ENCODE peak calls at places on chromosomes 11 and 22, in five cellular contexts. I is cardiac muscle cell, V is tibial artery, N is right cardiac atrium, E is fibroblast of lung. R is an unnamed sample.

GRCh38 chr22:49763696-49764095 is 64.0 kb downstream of the BRD1 start:
- DNase-seq in I (no peak), V (no peak), N (peak; percentile 36), E (no peak), R (no peak)

GRCh38 chr11:107583629-107584195 is 7.2 kb upstream of the ELMOD1 start:
- DNase-seq in I (no peak), V (no peak), N (no peak), E (no peak), R (no peak)

GRCh38 chr11:69344570-69345145 is 50.7 kb downstream of the MYEOV start:
- DNase-seq in I (no peak), V (no peak), N (no peak), E (no peak), R (no peak)

GRCh38 chr22:29623553-29624169 is 20.2 kb downstream of the NF2 start:
- DNase-seq in I (no peak), V (no peak), N (no peak), E (no peak), R (peak; percentile 3)

GRCh38 chr11:70481625-70482528 is 83.5 kb downstream of the CTTN start:
- DNase-seq in I (peak; percentile 43), V (no peak), N (peak; percentile 66), E (peak; percentile 80), R (peak; percentile 83)

GRCh38 chr11:105109855-105110750 is 29.5 kb downstream of the CARD18 start:
- DNase-seq in I (peak; percentile 76), V (no peak), N (no peak), E (peak; percentile 53), R (peak; percentile 44)

GRCh38 chr11:45225277-45225676 is 60.9 kb downstream of the SYT13 start:
- DNase-seq in I (no peak), V (no peak), N (no peak), E (no peak), R (no peak)

GRCh38 chr11:67282876-67283371 is 6.2 kb upstream of the ANKRD13D start:
- DNase-seq in I (no peak), V (no peak), N (peak; percentile 49), E (no peak), R (no peak)

GRCh38 chr11:134164490-134165370 is 59.0 kb downstream of the NCAPD3 start:
- DNase-seq in I (no peak), V (no peak), N (no peak), E (no peak), R (no peak)

GRCh38 chr11:61384271-61385242 is 7.8 kb upstream of the TMEM216 start:
- DNase-seq in I (peak; percentile 68), V (no peak), N (no peak), E (peak; percentile 48), R (peak; percentile 95)

GRCh38 chr11:63906585-63906984 is 10.4 kb downstream of the RCOR2 start:
- DNase-seq in I (peak; percentile 28), V (no peak), N (no peak), E (no peak), R (no peak)

GRCh38 chr11:44456544-44457270 is 108.8 kb upstream of the CD82 start:
- DNase-seq in I (no peak), V (no peak), N (peak; percentile 55), E (no peak), R (no peak)

GRCh38 chr22:22229683-22230420 is 14.7 kb upstream of the VPREB1 start:
- DNase-seq in I (no peak), V (no peak), N (no peak), E (no peak), R (peak; percentile 56)

DNA sequence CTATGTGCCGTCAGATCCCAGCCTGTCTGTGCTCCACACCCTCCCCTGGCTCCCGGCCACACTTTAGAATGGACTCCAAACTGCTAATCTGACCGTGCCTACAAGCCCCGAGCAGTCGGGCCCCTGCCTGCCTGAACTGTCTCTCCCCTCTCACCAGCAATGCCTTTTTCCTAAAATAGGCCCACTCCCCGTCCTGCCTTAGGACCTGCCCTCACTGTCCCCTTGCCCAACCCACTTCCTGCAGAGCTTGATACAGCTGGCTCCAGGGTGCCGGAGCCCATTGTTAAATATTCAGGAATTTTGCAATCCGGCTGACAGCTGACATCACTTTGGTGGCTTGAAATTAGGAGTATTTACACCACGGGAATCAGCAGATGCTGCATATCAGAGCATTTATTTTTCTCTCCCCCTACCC is 21.4 kb downstream of the MN1 start:
- DNase-seq in I (peak; percentile 76), V (peak; percentile 64), N (peak; percentile 78), E (no peak), R (no peak)
- H3K27ac ChIP-seq in I (peak overlapping the region; percentile 78), V (peak overlapping the region; percentile 92), N (peak overlapping the region; percentile 14), E (no peak overlapping the region), R (no peak overlapping the region)

DNA sequence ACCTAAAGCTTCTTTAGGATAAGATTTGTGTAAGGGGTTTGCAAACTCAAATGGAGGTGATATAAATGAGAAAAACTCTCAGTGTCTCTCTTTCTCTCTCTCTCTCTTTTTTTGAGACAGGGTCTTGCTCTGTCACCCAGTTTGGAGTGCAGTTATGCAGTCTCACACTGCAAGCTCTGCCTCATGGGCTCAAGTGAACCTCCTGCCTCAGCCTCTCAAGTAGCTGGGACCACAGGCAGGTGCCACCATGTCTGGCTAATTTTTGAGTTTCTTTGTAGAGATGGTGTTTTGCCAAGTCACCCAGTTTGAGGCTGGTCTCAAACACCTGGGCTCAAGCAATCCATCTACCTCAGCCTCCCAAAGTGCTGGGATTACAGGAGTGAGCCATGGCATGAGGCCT is 2.9 kb downstream of the BIRC3 start:
- DNase-seq in I (no peak), V (no peak), N (no peak), E (no peak), R (no peak)
- H3K27ac ChIP-seq in I (no peak overlapping the region), V (peak overlapping the region; percentile 17), N (peak overlapping the region; percentile 90), E (no peak overlapping the region), R (no peak overlapping the region)

GRCh38 chr11:6621711-6622211 is 2.5 kb upstream of the TPP1 start:
- DNase-seq in I (no peak), V (no peak), N (no peak), E (no peak), R (no peak)

GRCh38 chr11:6618117-6619020 is 853 bp downstream of the TPP1 start:
- DNase-seq in I (peak; percentile 89), V (peak; percentile 55), N (no peak), E (peak; percentile 80), R (peak; percentile 25)

GRCh38 chr11:6617315-6617781 is 1.9 kb downstream of the TPP1 start:
- DNase-seq in I (no peak), V (no peak), N (no peak), E (no peak), R (no peak)

GRCh38 chr11:6616596-6617250 is 2.5 kb downstream of the TPP1 start:
- DNase-seq in I (no peak), V (no peak), N (no peak), E (no peak), R (no peak)

DNA sequence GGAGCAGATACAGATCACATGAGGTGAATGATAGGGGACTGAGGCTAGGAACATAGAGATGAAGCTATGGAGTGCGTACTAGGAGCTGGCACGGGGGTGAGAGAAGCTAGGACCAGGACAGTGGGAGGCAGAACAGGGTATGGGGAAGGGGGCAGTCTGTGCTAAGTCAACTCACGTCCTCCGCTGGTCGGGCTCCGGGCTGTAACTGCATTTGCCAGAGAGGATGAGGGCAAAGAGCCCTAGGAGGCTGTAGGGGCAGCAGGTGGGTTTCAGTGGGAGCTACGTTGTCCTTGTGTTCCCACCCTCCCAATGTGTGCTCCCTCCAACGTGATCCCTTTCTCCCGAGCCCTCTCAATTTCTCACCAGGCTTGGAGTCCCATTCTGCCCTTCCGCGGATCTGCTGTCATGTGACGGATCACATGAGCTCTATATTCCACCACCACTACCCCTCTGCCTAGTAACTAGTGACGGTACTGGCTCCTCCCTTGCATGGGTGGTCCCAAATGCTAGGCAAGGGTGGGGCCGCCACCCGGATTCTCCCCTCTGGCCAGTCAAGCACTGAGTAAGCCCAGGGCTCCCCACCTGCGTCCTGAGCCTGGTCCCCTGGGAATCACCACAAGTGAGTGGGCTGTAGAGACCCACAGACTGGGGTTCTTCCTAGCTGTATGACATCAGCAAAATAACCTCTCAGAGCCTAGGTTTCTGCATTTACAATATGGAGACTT is at the start of gene TPP1:
- DNase-seq in I (peak; percentile 95), V (peak; percentile 96), N (peak; percentile 96), E (peak; percentile 95), R (peak; percentile 93)
- H3K27ac ChIP-seq in I (peak within 1 kb of the TSS; percentile 70), V (peak within 1 kb of the TSS; percentile 96), N (peak within 1 kb of the TSS; percentile 84), E (peak within 1 kb of the TSS; percentile 88), R (no peak within 1 kb of the TSS)

GRCh38 chr11:117281869-117282268 is 9.3 kb upstream of the BACE1-AS start:
- DNase-seq in I (no peak), V (no peak), N (no peak), E (no peak), R (no peak)
- H3K27ac ChIP-seq in I (no peak overlapping the region), V (no peak overlapping the region), N (no peak overlapping the region), E (peak overlapping the region; percentile 67), R (peak overlapping the region; percentile 15)

DNA sequence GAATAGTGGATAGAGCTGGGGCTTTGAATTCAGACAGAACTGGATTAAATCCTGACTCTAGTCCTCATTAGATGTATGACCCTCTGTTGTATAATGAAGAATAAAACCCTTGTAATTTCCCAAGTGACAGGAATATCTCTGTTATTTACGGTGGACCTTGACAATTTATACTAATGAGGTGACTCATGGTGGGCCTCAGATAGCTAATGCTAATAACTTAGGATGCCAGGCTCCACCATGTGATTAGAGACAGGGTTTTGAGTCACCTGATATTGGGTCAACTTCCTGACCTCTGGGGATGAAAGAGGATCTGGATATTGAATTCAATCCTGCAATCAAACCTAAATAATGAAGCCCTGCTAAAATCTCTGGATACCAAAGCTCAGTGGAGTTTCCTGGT is 33.6 kb downstream of the OSBP start:
- DNase-seq in I (no peak), V (no peak), N (no peak), E (no peak), R (no peak)
- H3K27ac ChIP-seq in I (no peak overlapping the region), V (no peak overlapping the region), N (no peak overlapping the region), E (no peak overlapping the region), R (no peak overlapping the region)

DNA sequence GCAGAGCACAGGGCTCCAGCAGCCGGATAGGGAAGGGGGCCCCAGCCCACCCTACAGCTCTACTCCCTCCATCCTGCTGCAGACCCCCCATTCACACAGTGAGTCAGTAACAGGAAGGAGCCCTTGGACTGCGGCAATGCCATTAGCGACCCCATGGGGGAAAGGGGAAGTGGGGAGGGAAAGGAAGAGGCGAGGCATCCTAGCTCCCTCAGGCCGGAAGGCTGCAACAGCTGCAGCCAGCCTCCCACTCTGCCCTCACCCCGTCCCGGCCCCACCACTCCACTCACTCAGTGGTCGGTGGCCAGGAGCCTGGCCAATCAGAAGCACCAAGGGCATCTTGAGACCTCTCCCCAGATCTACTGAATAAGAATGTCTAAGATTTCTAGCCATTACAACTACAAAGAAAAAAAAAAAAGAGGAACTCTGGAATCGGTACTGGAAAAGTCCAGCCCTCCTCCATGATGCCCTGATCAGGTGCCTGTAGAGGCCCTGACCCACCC is 14.1 kb downstream of the OAF start:
- DNase-seq in I (peak; percentile 37), V (no peak), N (peak; percentile 76), E (no peak), R (no peak)
- H3K27ac ChIP-seq in I (no peak overlapping the region), V (no peak overlapping the region), N (no peak overlapping the region), E (no peak overlapping the region), R (no peak overlapping the region)